ENCODE peak calls at places on chromosomes 12 and 14, in four cellular contexts. T, C, K and X are unnamed samples.

GRCh38 chr12:46150735-46151134 is 118.1 kb downstream of the SLC38A1 start:
- DNase-seq in T (no peak), C (no peak), K (no peak), X (no peak)

GRCh38 chr14:61543946-61544345 is 151.4 kb upstream of the HIF1A start:
- DNase-seq in T (no peak), C (no peak), K (no peak), X (no peak)

GRCh38 chr12:32148372-32148771 is 41.7 kb downstream of the BICD1 start:
- DNase-seq in T (no peak), C (no peak), K (no peak), X (no peak)

GRCh38 chr12:29725587-29726320 is 58.0 kb downstream of the TMTC1 start:
- DNase-seq in T (no peak), C (no peak), K (no peak), X (peak; percentile 23)

GRCh38 chr12:66851134-66851533 is 172.3 kb upstream of the GRIP1 start:
- DNase-seq in T (no peak), C (no peak), K (no peak), X (no peak)

GRCh38 chr14:105100931-105101330 is 35.7 kb upstream of the GPR132 start:
- DNase-seq in T (no peak), C (no peak), K (no peak), X (no peak)

GRCh38 chr14:54168489-54168888 is 211.9 kb upstream of the BMP4 start:
- DNase-seq in T (no peak), C (no peak), K (no peak), X (no peak)

GRCh38 chr14:21091784-21092146 is 6.7 kb downstream of the ZNF219 start:
- DNase-seq in T (no peak), C (no peak), K (no peak), X (no peak)

GRCh38 chr14:105116451-105117256 is 51.4 kb upstream of the GPR132 start:
- DNase-seq in T (no peak), C (no peak), K (no peak), X (no peak)

GRCh38 chr12:123040106-123040505 is 59.6 kb downstream of the ARL6IP4 start:
- DNase-seq in T (no peak), C (no peak), K (no peak), X (no peak)

GRCh38 chr12:74896186-74896585 is 313.5 kb downstream of the KCNC2 start:
- DNase-seq in T (no peak), C (no peak), K (no peak), X (no peak)

GRCh38 chr14:45135181-45135580 is 549 bp upstream of the FANCM start:
- DNase-seq in T (no peak), C (no peak), K (no peak), X (no peak)

GRCh38 chr14:105979446-105979845 is 453.1 kb downstream of the TMEM121 start:
- DNase-seq in T (no peak), C (no peak), K (no peak), X (no peak)

GRCh38 chr12:15212877-15213276 is 8.3 kb downstream of the RERG start:
- DNase-seq in T (no peak), C (no peak), K (no peak), X (peak; percentile 19)

GRCh38 chr14:29144598-29144997 is 378.0 kb downstream of the FOXG1 start:
- DNase-seq in T (no peak), C (no peak), K (no peak), X (no peak)

GRCh38 chr14:76500011-76500410 is 124.1 kb downstream of the ESRRB start:
- DNase-seq in T (no peak), C (no peak), K (no peak), X (no peak)

GRCh38 chr14:90848944-90849731 is 32.9 kb upstream of the TTC7B start:
- DNase-seq in T (no peak), C (peak; percentile 20), K (peak; percentile 54), X (no peak)

GRCh38 chr12:92803921-92804320 is 101.1 kb downstream of the PLEKHG7 start:
- DNase-seq in T (no peak), C (no peak), K (no peak), X (no peak)

GRCh38 chr12:45268672-45269406 is 52.9 kb downstream of the ANO6 start:
- DNase-seq in T (no peak), C (peak; percentile 31), K (peak; percentile 58), X (peak; percentile 55)

GRCh38 chr12:130953783-130954543 is at the start of gene ADGRD1:
- DNase-seq in T (no peak), C (no peak), K (peak; percentile 58), X (no peak)

GRCh38 chr12:108175310-108175709 is 46.2 kb downstream of the WSCD2 start:
- DNase-seq in T (peak; percentile 17), C (no peak), K (no peak), X (peak; percentile 36)

GRCh38 chr14:73977896-73978295 is 27.8 kb downstream of the COQ6 start:
- DNase-seq in T (no peak), C (no peak), K (no peak), X (no peak)

GRCh38 chr12:132788375-132789098 is 26.9 kb upstream of the ANKLE2 start:
- DNase-seq in T (no peak), C (no peak), K (peak; percentile 19), X (peak; percentile 69)

GRCh38 chr12:100238801-100239200 is 28.1 kb downstream of the DEPDC4 start:
- DNase-seq in T (no peak), C (no peak), K (no peak), X (no peak)

GRCh38 chr12:100229876-100230275 is 29.3 kb downstream of the ACTR6 start:
- DNase-seq in T (no peak), C (no peak), K (no peak), X (no peak)

GRCh38 chr12:100229036-100229635 is 28.5 kb downstream of the ACTR6 start:
- DNase-seq in T (no peak), C (peak; percentile 28), K (peak; percentile 64), X (peak; percentile 23)

GRCh38 chr12:100234591-100235304 is 32.1 kb downstream of the DEPDC4 start:
- DNase-seq in T (no peak), C (peak; percentile 44), K (peak; percentile 52), X (peak; percentile 23)

DNA sequence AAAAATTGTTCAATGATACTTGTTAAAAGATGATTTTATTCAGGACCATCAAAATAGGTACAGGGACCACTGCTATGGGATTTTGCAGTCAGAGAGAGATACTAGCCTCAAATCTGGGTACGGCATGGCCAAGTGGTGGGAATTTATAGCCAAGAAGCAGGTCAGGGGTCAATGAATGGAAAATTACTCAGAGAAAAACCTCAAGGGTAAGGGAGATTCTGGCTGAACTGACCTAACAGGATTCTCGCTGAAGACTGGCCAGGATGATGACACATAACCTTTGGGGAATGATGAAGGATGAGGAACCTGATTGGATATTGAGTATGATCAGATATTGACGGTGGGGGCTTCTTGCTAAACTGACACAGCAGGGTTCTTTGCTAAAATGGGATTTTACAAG is 32.7 kb downstream of the DEPDC4 start:
- DNase-seq in T (no peak), C (no peak), K (no peak), X (no peak)
- TF ChIP-seq SP1 in T (no peak), C (no peak), K (no peak), X (no peak)

DNA sequence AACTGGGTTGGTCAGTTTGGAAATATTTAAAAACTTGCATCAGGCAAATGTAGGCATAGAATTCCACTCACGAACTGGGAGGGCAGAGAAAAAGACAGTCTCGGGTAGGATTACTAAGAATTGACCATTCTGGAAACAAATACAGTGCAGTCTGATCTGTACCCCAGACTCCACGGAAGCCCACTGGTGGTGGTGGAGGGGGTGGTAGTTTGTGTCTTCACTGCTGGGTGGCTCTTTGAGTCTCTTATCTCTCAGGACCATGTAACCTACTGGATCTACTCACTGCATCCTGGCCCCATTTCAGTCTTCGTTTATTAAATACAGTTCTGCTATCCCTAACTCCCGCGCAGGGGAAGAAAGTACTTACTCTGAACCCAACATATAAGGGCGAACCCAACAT is 1.8 kb downstream of the SLC2A3 start:
- DNase-seq in T (no peak), C (no peak), K (peak; percentile 58), X (no peak)
- TF ChIP-seq ELF4 in T (no peak), C (no peak), K (no peak), X (no peak)

DNA sequence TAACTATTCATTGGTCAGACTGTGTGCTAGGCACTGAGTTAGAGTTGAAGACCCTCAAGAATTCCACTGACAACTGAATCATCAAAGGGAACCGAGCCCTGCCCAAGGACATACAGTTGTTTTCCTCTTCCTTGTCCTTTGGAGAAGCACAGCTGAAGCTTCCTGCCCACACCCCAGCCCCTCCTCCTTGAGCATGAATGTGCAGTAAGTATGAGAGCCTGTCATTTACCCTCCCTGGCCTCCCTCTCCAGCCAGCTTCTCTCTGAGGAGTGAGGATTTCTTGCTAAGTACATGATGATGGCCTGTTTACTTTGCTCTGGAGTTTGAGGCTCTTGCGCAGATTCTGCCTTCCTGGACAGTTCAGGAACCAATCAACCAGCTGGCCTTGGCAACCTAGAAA is 235.2 kb downstream of the CACNA1C start:
- DNase-seq in T (no peak), C (no peak), K (no peak), X (no peak)
- TF ChIP-seq SP1 in T (no peak), C (no peak), K (no peak), X (no peak)

GRCh38 chr14:37062191-37062803 is 110.1 kb downstream of the SLC25A21 start:
- DNase-seq in T (no peak), C (no peak), K (no peak), X (no peak)
- TF ChIP-seq ELF4 in T (no peak), C (no peak), K (no peak), X (no peak)

GRCh38 chr12:7555752-7556151 is 52.2 kb upstream of the CD163 start:
- DNase-seq in T (no peak), C (no peak), K (peak; percentile 6), X (no peak)
- TF ChIP-seq SP1 in T (no peak), C (no peak), K (no peak), X (no peak)

DNA sequence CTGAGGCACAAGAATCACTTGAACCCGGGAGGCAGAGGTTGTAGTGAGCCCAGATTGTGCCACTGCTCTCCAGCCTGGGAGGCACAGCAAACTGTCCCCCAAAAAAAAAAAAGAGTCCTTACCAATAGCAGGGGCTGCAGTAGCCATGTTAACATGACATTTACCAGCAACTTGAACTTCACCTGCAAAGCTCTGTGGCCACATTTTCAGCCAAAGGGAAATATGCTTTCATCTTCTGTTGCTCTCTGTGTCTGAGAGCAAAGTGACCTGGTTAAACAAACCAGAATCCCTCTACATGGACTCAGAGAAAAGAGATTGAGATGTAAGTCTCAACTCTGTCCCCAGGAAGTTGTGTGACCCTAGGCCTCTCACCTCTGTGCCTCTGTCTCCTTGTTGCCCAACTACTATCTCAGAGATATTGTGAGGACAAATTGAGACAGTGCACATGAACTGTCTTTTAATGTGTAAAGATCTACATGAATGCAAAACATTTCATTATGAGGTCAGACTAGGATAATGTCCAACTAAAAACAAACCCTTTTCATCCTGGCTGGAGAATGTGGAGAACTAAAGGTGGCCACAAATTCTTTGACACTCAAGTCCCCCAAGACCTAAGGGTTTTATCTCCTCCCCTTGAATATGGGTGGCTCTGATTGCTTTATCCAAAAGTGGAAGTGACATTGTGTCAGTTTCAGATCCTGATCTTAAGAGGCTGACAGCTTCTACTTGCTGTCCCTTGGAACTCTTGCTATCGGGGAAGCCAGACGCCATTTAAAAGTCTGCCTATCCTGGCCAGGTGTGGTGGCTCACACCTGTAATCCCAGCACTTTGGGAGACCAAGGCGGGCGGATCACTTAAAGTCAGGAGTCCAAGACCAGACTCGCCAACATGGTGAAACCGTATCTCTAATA is 24.7 kb upstream of the P2RX4 start:
- DNase-seq in T (no peak), C (no peak), K (no peak), X (no peak)
- TF ChIP-seq ELF4 in T (no peak), C (no peak), K (no peak), X (no peak)